ENCODE peak calls at places on chromosomes 13 and 19, in five cellular contexts. Q, D, L, X and P are unnamed samples.

GRCh38 chr13:48873598-48873997 is 102.1 kb upstream of the FNDC3A start:
- DNase-seq in D (peak), L (no peak), X (no peak), Q (no peak), P (no peak)

GRCh38 chr19:12872941-12873890 is 8.0 kb downstream of the DNASE2 start:
- DNase-seq in X (no peak), Q (peak), L (no peak), D (peak), P (no peak)

GRCh38 chr13:26628706-26629105 is 71.2 kb downstream of the WASF3 start:
- DNase-seq in X (no peak), L (no peak), D (peak), Q (peak), P (no peak)

GRCh38 chr19:6723738-6724137 is 3.3 kb upstream of the C3 start:
- DNase-seq in X (no peak), L (no peak), D (no peak), Q (no peak), P (no peak)

GRCh38 chr13:43221611-43222010 is 198.2 kb downstream of the DNAJC15 start:
- DNase-seq in Q (no peak), X (no peak), L (no peak), D (no peak), P (no peak)

GRCh38 chr19:36152061-36152885 is at the start of gene COX7A1:
- DNase-seq in Q (no peak), X (peak), L (no peak), D (no peak), P (no peak)

GRCh38 chr13:69579351-69579750 is 528.3 kb upstream of the ATXN8OS start:
- DNase-seq in X (no peak), Q (peak), L (no peak), D (no peak), P (no peak)

GRCh38 chr13:32048816-32049215 is 17.2 kb downstream of the FRY start:
- DNase-seq in L (no peak), X (no peak), D (no peak), Q (peak), P (no peak)

GRCh38 chr19:30183807-30184490 is 188.2 kb upstream of the ZNF536 start:
- DNase-seq in Q (no peak), X (no peak), L (no peak), D (no peak), P (no peak)

GRCh38 chr19:10508707-10509106 is 5.6 kb upstream of the KEAP1 start:
- DNase-seq in Q (no peak), L (no peak), X (no peak), D (no peak), P (no peak)

GRCh38 chr13:98262307-98262706 is 85.2 kb upstream of the RNF113B start:
- DNase-seq in L (no peak), X (no peak), D (no peak), Q (no peak), P (no peak)

GRCh38 chr19:4391701-4392543 is 8.4 kb downstream of the SH3GL1 start:
- DNase-seq in Q (no peak), X (peak), L (no peak), D (no peak), P (no peak)

GRCh38 chr19:643736-644135 is 4.1 kb downstream of the FGF22 start:
- DNase-seq in L (no peak), Q (no peak), X (no peak), D (no peak), P (no peak)

GRCh38 chr13:71751074-71751473 is 115.9 kb downstream of the DACH1 start:
- DNase-seq in L (no peak), D (no peak), Q (peak), X (no peak), P (no peak)

GRCh38 chr13:45219123-45219891 is 18.5 kb upstream of the KCTD4 start:
- DNase-seq in X (no peak), Q (no peak), D (no peak), L (no peak), P (no peak)

GRCh38 chr13:99528547-99528946 is 27.3 kb downstream of the TM9SF2 start:
- DNase-seq in D (peak), L (no peak), Q (peak), X (no peak), P (no peak)

GRCh38 chr13:66301482-66301881 is 928.7 kb downstream of the PCDH9 start:
- DNase-seq in D (no peak), L (no peak), X (no peak), Q (peak), P (no peak)

GRCh38 chr19:17090501-17091074 is 15.0 kb downstream of the MYO9B start:
- DNase-seq in X (no peak), D (no peak), L (no peak), Q (no peak), P (peak)

GRCh38 chr19:6213696-6214585 is 65.8 kb downstream of the MLLT1 start:
- DNase-seq in Q (no peak), D (no peak), L (no peak), X (no peak), P (no peak)

GRCh38 chr19:42424712-42425131 is 2.5 kb downstream of the LIPE start:
- DNase-seq in X (peak), L (no peak), D (no peak), Q (no peak), P (no peak)

GRCh38 chr13:32674503-32674902 is 88.3 kb downstream of the PDS5B start:
- DNase-seq in D (no peak), X (no peak), Q (no peak), L (no peak), P (no peak)

GRCh38 chr19:1221141-1221903 is 15.7 kb downstream of the STK11 start:
- DNase-seq in X (peak), D (peak), Q (peak), L (no peak), P (no peak)

GRCh38 chr13:32472194-32472621 is 44.3 kb upstream of the N4BP2L1 start:
- DNase-seq in D (no peak), Q (no peak), X (no peak), L (no peak), P (no peak)

GRCh38 chr13:48158915-48159314 is 64.0 kb upstream of the MED4 start:
- DNase-seq in Q (peak), D (no peak), L (no peak), X (no peak), P (no peak)

GRCh38 chr13:102770435-102770834 is 3.2 kb downstream of the TEX30 start:
- DNase-seq in Q (no peak), X (no peak), D (no peak), L (no peak), P (no peak)

GRCh38 chr19:16649734-16650133 is 10.2 kb downstream of the SMIM7 start:
- DNase-seq in Q (peak), D (no peak), X (no peak), L (no peak), P (no peak)

GRCh38 chr13:30473675-30474074 is 7.9 kb upstream of the HMGB1 start:
- DNase-seq in Q (no peak), D (no peak), X (no peak), L (no peak), P (no peak)

GRCh38 chr13:35923347-35923746 is 207.8 kb downstream of the DCLK1 start:
- DNase-seq in D (no peak), Q (no peak), L (no peak), X (peak), P (no peak)

GRCh38 chr19:8054169-8054568 is 1.6 kb downstream of the CCL25 start:
- DNase-seq in D (no peak), X (no peak), Q (no peak), L (no peak), P (no peak)

GRCh38 chr13:110538632-110539031 is 22.9 kb downstream of the RAB20 start:
- DNase-seq in L (no peak), D (no peak), Q (peak), X (peak), P (no peak)

GRCh38 chr19:46201413-46202310 is 27.9 kb upstream of the IGFL1 start:
- DNase-seq in D (peak), X (no peak), Q (no peak), L (no peak), P (no peak)

GRCh38 chr13:28035146-28035782 is 46.8 kb upstream of the URAD start:
- DNase-seq in Q (peak), D (no peak), L (no peak), X (no peak), P (no peak)

GRCh38 chr19:21604941-21605548 is 99.6 kb downstream of the ZNF429 start:
- DNase-seq in X (no peak), D (peak), L (no peak), Q (no peak), P (no peak)

GRCh38 chr13:30308548-30308947 is 1.2 kb upstream of the KATNAL1 start:
- DNase-seq in L (no peak), D (no peak), Q (peak), X (no peak), P (no peak)